ENCODE peak calls at places on chromosomes 6 and 20, in five cellular contexts. A is left lung, R is neuronal stem cell, K is adrenal gland, Q is lower lobe of right lung. X is an unnamed sample.
A peak's percentile ranks its signal among the peaks of the same experiment; 100 is the strongest.

GRCh38 chr6:6007311-6008113 is 787 bp upstream of the NRN1 start:
- DNase-seq in A (no peak), R (no peak), K (no peak), Q (no peak), X (peak; percentile 60)

GRCh38 chr6:114648847-114649246 is 306.0 kb upstream of the HS3ST5 start:
- DNase-seq in A (no peak), R (no peak), K (no peak), Q (no peak), X (no peak)

GRCh38 chr6:138308728-138309110 is 69.0 kb upstream of the SMIM28 start:
- DNase-seq in A (no peak), R (no peak), K (peak; percentile 35), Q (no peak), X (no peak)

GRCh38 chr6:94362061-94362864 is 942.9 kb upstream of the EPHA7 start:
- DNase-seq in A (no peak), R (no peak), K (no peak), Q (peak; percentile 46), X (no peak)

GRCh38 chr20:39968495-39968894 is 720.5 kb downstream of the MAFB start:
- DNase-seq in A (no peak), R (no peak), K (no peak), Q (no peak), X (no peak)

GRCh38 chr6:30154709-30155521 is 6.1 kb downstream of the TRIM10 start:
- DNase-seq in A (no peak), R (no peak), K (no peak), Q (no peak), X (peak; percentile 78)

GRCh38 chr6:7138921-7139358 is 31.2 kb downstream of the RREB1 start:
- DNase-seq in A (no peak), R (no peak), K (no peak), Q (peak; percentile 65), X (no peak)

GRCh38 chr6:134235937-134236751 is 81.8 kb downstream of the SGK1 start:
- DNase-seq in A (no peak), R (no peak), K (no peak), Q (no peak), X (peak; percentile 26)

GRCh38 chr20:60422848-60423247 is 464.6 kb downstream of the CDH26 start:
- DNase-seq in A (no peak), R (no peak), K (no peak), Q (no peak), X (no peak)

GRCh38 chr20:1150218-1150617 is 31.8 kb downstream of the PSMF1 start:
- DNase-seq in A (no peak), R (no peak), K (peak; percentile 15), Q (no peak), X (no peak)

GRCh38 chr6:33075568-33076405 is at the start of gene HLA-DPB1:
- DNase-seq in A (no peak), R (peak; percentile 33), K (no peak), Q (no peak), X (peak; percentile 18)

GRCh38 chr20:43959079-43959919 is 44.6 kb downstream of the TOX2 start:
- DNase-seq in A (no peak), R (no peak), K (peak; percentile 62), Q (no peak), X (no peak)

GRCh38 chr6:108564178-108564577 is 3.5 kb downstream of the FOXO3 start:
- DNase-seq in A (no peak), R (no peak), K (no peak), Q (no peak), X (peak; percentile 91)
- H3K4me3 ChIP-seq in A (no peak overlapping the region), R (no peak overlapping the region), K (peak overlapping the region; percentile 35), Q (peak overlapping the region; percentile 79), X (no peak overlapping the region)

GRCh38 chr20:19073584-19074198 is 138.8 kb upstream of the SLC24A3 start:
- DNase-seq in A (no peak), R (peak; percentile 9), K (no peak), Q (no peak), X (no peak)

GRCh38 chr20:19071442-19071717 is 141.1 kb upstream of the SLC24A3 start:
- DNase-seq in A (no peak), R (no peak), K (no peak), Q (no peak), X (no peak)

GRCh38 chr20:19070681-19071441 is 141.6 kb upstream of the SLC24A3 start:
- DNase-seq in A (no peak), R (no peak), K (no peak), Q (no peak), X (no peak)

GRCh38 chr20:19072988-19073387 is 139.5 kb upstream of the SLC24A3 start:
- DNase-seq in A (no peak), R (no peak), K (no peak), Q (no peak), X (no peak)

DNA sequence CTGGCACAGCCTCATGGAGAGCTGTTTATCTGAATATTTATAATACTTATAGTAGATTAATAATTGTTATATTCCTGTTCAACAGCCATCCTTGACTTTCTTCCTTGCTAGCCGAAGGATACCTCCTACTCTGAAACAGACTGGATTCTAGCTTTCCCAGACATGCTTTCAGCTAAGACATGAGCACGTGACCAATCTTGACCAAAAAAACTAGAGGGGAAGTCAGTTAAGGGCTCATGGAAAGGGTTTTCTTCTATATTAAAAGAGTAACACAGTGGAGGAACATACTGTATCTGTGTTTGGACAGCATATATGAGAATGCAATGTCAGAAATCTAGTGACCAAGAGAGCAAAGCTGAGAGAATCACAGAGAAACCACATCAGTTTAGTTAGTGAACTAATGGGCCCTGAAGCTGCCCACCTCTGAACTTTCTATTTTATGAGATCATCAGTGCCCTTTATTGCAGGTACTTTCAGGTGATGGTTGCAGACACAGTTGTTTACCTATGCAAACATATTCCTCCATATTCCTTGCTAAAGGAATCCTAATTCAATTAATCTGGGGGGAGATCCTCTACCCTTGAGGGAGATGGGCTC is 140.4 kb upstream of the SLC24A3 start:
- DNase-seq in A (no peak), R (no peak), K (no peak), Q (no peak), X (no peak)
- H3K4me1 ChIP-seq in A (peaks cover 3% of the 10 kb centered on the region), R (no peaks in the 10 kb centered on the region), K (no peaks in the 10 kb centered on the region), Q (peaks cover 5% of the 10 kb centered on the region), X (no peaks in the 10 kb centered on the region)

DNA sequence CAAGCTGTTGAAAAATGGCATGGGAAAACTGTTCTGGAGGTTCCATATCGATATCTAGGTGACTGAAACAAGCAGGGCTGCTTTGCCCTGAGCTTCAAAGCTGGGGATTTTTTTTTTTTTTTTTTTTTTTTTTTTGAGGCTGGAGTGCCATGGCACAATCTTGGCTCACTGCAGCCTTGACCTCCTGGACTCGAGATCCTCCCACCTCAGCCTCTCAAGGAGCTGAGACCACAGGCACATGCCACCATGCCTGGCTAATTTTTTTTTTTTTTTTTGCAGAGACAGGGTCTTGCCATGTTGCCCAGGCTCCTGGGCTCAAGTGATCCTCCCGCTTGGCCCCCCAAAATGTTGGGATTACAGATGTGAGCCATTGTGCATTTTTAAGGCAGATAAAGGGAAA is 11.0 kb downstream of the ERGIC3 start:
- DNase-seq in A (no peak), R (no peak), K (no peak), Q (no peak), X (no peak)
- H3K36me3 ChIP-seq in A (peaks cover 99% of the 10 kb centered on the region), R (peaks cover 66% of the 10 kb centered on the region), K (no peaks in the 10 kb centered on the region), Q (peaks cover 94% of the 10 kb centered on the region), X (peaks cover 84% of the 10 kb centered on the region)

DNA sequence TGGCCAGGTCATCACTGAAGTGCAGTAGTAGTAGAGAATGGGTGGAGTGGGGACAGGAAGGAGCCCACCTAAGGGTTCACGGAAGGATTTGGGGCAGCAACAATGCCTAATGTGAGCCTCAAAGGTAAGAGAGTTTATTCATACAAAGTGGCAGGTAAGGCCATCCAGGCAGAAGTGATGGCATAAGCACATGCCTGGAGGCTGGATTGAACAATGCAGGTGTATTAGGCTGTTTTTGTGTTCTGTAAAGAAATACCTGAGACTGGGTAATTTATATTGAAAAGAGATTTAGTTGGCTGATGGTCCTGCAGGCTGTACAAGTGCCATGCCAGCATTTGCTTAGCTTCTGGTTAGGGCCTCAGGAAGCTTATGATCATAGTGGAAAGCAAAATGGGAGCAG is 48.3 kb downstream of the CLIC5 start:
- DNase-seq in A (no peak), R (no peak), K (no peak), Q (no peak), X (no peak)
- H3K4me3 ChIP-seq in A (no peak overlapping the region), R (no peak overlapping the region), K (no peak overlapping the region), Q (no peak overlapping the region), X (no peak overlapping the region)

GRCh38 chr6:167122827-167123657 is at the start of gene CCR6:
- DNase-seq in A (no peak), R (no peak), K (no peak), Q (no peak), X (no peak)

GRCh38 chr6:167125405-167125804 is 2.5 kb downstream of the CCR6 start:
- DNase-seq in A (no peak), R (no peak), K (no peak), Q (no peak), X (no peak)

GRCh38 chr6:167124753-167125152 is 1.9 kb downstream of the CCR6 start:
- DNase-seq in A (no peak), R (no peak), K (no peak), Q (no peak), X (no peak)

GRCh38 chr6:167127785-167128531 is 5.1 kb downstream of the CCR6 start:
- DNase-seq in A (no peak), R (no peak), K (no peak), Q (no peak), X (no peak)

GRCh38 chr6:167125950-167126349 is 3.1 kb downstream of the CCR6 start:
- DNase-seq in A (no peak), R (no peak), K (no peak), Q (no peak), X (no peak)
- H3K4me1 ChIP-seq in A (no peaks in the 10 kb centered on the region), R (no peaks in the 10 kb centered on the region), K (no peaks in the 10 kb centered on the region), Q (no peaks in the 10 kb centered on the region), X (no peaks in the 10 kb centered on the region)

GRCh38 chr6:35359346-35359743 is 17.0 kb downstream of the PPARD start:
- DNase-seq in A (no peak), R (no peak), K (no peak), Q (no peak), X (no peak)
- H3K36me3 ChIP-seq in A (peaks cover 39% of the 10 kb centered on the region), R (peaks cover 6% of the 10 kb centered on the region), K (no peaks in the 10 kb centered on the region), Q (peaks cover 42% of the 10 kb centered on the region), X (peaks cover 69% of the 10 kb centered on the region)

DNA sequence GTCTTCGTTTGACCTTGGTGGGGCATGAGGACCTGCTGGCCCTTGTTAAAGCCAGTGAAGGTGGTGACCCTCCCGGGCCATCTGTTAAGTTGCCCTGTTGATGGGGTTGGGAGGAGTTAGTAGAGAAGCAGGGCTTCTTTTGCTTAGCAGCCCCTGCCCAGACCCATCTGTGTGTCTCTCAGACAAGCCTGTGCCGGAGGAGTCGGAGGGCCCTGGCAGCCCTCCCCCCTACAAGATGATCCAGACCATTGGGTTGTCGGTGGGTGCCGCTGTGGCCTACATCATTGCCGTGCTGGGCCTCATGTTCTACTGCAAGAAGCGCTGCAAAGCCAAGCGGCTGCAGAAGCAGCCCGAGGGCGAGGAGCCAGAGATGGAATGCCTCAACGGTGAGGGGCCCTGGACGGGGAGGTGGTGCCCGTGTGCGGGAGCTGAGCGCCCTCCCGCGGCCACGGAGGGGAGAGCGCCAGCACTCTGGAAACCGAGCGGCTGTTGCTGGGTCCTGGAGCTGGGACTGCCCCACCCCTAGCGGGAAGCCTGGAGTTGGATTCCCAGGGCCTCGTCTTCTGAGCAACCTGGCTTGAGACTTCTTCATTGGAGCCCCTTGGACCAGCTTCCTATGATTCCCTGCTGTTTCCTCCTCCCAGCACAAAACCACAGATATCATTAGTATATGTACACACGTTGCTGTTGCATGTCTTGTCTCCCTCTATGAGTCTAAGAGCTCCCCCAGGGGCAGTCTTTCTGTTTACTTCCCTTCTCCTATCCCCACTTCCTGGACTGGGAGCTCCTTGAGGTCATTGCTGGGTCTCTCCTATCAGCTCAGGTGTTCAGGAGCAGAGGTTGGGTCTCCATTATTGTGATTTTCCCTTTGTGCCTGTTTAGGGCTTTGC is 27.6 kb upstream of the SRF start:
- DNase-seq in A (peak; percentile 80), R (peak; percentile 81), K (peak; percentile 94), Q (peak; percentile 85), X (peak; percentile 94)
- H3K4me3 ChIP-seq in A (no peak overlapping the region), R (no peak overlapping the region), K (no peak overlapping the region), Q (peak overlapping the region; percentile 7), X (no peak overlapping the region)

X was measured in SJSA1.